ENCODE peak calls at places on chromosome 16, in six cellular contexts. One of them, this sample, is unnamed.

GRCh38 chr16:54628796-54629625 is 301.7 kb upstream of the IRX5 start:
- DNase-seq in GM23338: no peak
- DNase-seq in WTC11: no peak
- DNase-seq in H1: no peak
- DNase-seq in K562: no peak
- DNase-seq in HepG2: peak
- DNase-seq in this sample: no peak

GRCh38 chr16:78506372-78507193 is 407.1 kb downstream of the WWOX start:
- DNase-seq in GM23338: no peak
- DNase-seq in WTC11: no peak
- DNase-seq in H1: no peak
- DNase-seq in K562: no peak
- DNase-seq in HepG2: peak
- DNase-seq in this sample: no peak

GRCh38 chr16:47888142-47888541 is 267.7 kb downstream of the ABCC12 start:
- DNase-seq in GM23338: peak
- DNase-seq in WTC11: no peak
- DNase-seq in H1: no peak
- DNase-seq in K562: no peak
- DNase-seq in HepG2: peak
- DNase-seq in this sample: no peak

GRCh38 chr16:62548095-62548494 is 511.9 kb upstream of the CDH8 start:
- DNase-seq in GM23338: peak
- DNase-seq in WTC11: peak
- DNase-seq in H1: no peak
- DNase-seq in K562: no peak
- DNase-seq in HepG2: no peak
- DNase-seq in this sample: no peak

GRCh38 chr16:25912321-25912720 is 220.6 kb downstream of the HS3ST4 start:
- DNase-seq in GM23338: no peak
- DNase-seq in WTC11: no peak
- DNase-seq in H1: no peak
- DNase-seq in K562: no peak
- DNase-seq in HepG2: no peak
- DNase-seq in this sample: no peak

GRCh38 chr16:2432801-2433505 is 3.7 kb downstream of the CCNF start:
- DNase-seq in GM23338: no peak
- DNase-seq in WTC11: no peak
- DNase-seq in H1: no peak
- DNase-seq in K562: no peak
- DNase-seq in HepG2: no peak
- DNase-seq in this sample: no peak

GRCh38 chr16:68893710-68894705 is 50.7 kb downstream of the TANGO6 start:
- DNase-seq in GM23338: peak
- DNase-seq in WTC11: peak
- DNase-seq in H1: peak
- DNase-seq in K562: no peak
- DNase-seq in HepG2: peak
- DNase-seq in this sample: no peak

GRCh38 chr16:11105038-11105903 is 150.7 kb downstream of the SOCS1 start:
- DNase-seq in GM23338: no peak
- DNase-seq in WTC11: no peak
- DNase-seq in H1: no peak
- DNase-seq in K562: peak
- DNase-seq in HepG2: peak
- DNase-seq in this sample: peak

GRCh38 chr16:5649762-5650445 is 552.3 kb upstream of the EEF2KMT start:
- DNase-seq in GM23338: peak
- DNase-seq in WTC11: no peak
- DNase-seq in H1: no peak
- DNase-seq in K562: no peak
- DNase-seq in HepG2: no peak
- DNase-seq in this sample: no peak

GRCh38 chr16:49952386-49952785 is 72.6 kb upstream of the CNEP1R1 start:
- DNase-seq in GM23338: no peak
- DNase-seq in WTC11: no peak
- DNase-seq in H1: no peak
- DNase-seq in K562: no peak
- DNase-seq in HepG2: no peak
- DNase-seq in this sample: no peak

GRCh38 chr16:23384878-23385277 is 68.1 kb downstream of the COG7 start:
- DNase-seq in GM23338: no peak
- DNase-seq in WTC11: no peak
- DNase-seq in H1: no peak
- DNase-seq in K562: no peak
- DNase-seq in HepG2: no peak
- DNase-seq in this sample: no peak

GRCh38 chr16:87133966-87134945 is 182.9 kb downstream of the C16orf95 start:
- DNase-seq in GM23338: no peak
- DNase-seq in WTC11: no peak
- DNase-seq in H1: no peak
- DNase-seq in K562: no peak
- DNase-seq in HepG2: no peak
- DNase-seq in this sample: no peak

GRCh38 chr16:50616883-50617629 is 64.1 kb downstream of the SNX20 start:
- DNase-seq in GM23338: peak
- DNase-seq in WTC11: no peak
- DNase-seq in H1: no peak
- DNase-seq in K562: no peak
- DNase-seq in HepG2: peak
- DNase-seq in this sample: no peak

GRCh38 chr16:2296662-2297505 is 29.0 kb upstream of the RNPS1 start:
- DNase-seq in GM23338: peak
- DNase-seq in WTC11: peak
- DNase-seq in H1: peak
- DNase-seq in K562: peak
- DNase-seq in HepG2: peak
- DNase-seq in this sample: no peak

GRCh38 chr16:56817056-56817455 is 48.0 kb upstream of the SLC12A3 start:
- DNase-seq in GM23338: no peak
- DNase-seq in WTC11: no peak
- DNase-seq in H1: no peak
- DNase-seq in K562: no peak
- DNase-seq in HepG2: no peak
- DNase-seq in this sample: no peak

GRCh38 chr16:79437764-79438728 is 162.5 kb downstream of the MAF start:
- DNase-seq in GM23338: peak
- DNase-seq in WTC11: peak
- DNase-seq in H1: peak
- DNase-seq in K562: no peak
- DNase-seq in HepG2: no peak
- DNase-seq in this sample: no peak

GRCh38 chr16:73033271-73033998 is 14.5 kb downstream of the ZFHX3 start:
- DNase-seq in GM23338: peak
- DNase-seq in WTC11: peak
- DNase-seq in H1: peak
- DNase-seq in K562: no peak
- DNase-seq in HepG2: no peak
- DNase-seq in this sample: no peak

GRCh38 chr16:78058165-78058564 is 35.8 kb downstream of the CLEC3A start:
- DNase-seq in GM23338: no peak
- DNase-seq in WTC11: no peak
- DNase-seq in H1: no peak
- DNase-seq in K562: no peak
- DNase-seq in HepG2: no peak
- DNase-seq in this sample: no peak

GRCh38 chr16:83441523-83441922 is 366.3 kb upstream of the HSBP1 start:
- DNase-seq in GM23338: no peak
- DNase-seq in WTC11: no peak
- DNase-seq in H1: no peak
- DNase-seq in K562: no peak
- DNase-seq in HepG2: no peak
- DNase-seq in this sample: no peak

GRCh38 chr16:54285414-54286066 is 1.0 kb downstream of the IRX3 start:
- DNase-seq in GM23338: peak
- DNase-seq in WTC11: peak
- DNase-seq in H1: no peak
- DNase-seq in K562: no peak
- DNase-seq in HepG2: peak
- DNase-seq in this sample: no peak

GRCh38 chr16:84109598-84110325 is 7.0 kb downstream of the MBTPS1 start:
- DNase-seq in GM23338: no peak
- DNase-seq in WTC11: no peak
- DNase-seq in H1: no peak
- DNase-seq in K562: no peak
- DNase-seq in HepG2: no peak
- DNase-seq in this sample: no peak

GRCh38 chr16:4467916-4468315 is 6.5 kb downstream of the NMRAL1 start:
- DNase-seq in GM23338: no peak
- DNase-seq in WTC11: no peak
- DNase-seq in H1: no peak
- DNase-seq in K562: no peak
- DNase-seq in HepG2: no peak
- DNase-seq in this sample: no peak

GRCh38 chr16:87076950-87077749 is 240.0 kb downstream of the C16orf95 start:
- DNase-seq in GM23338: peak
- DNase-seq in WTC11: peak
- DNase-seq in H1: peak
- DNase-seq in K562: peak
- DNase-seq in HepG2: peak
- DNase-seq in this sample: no peak

GRCh38 chr16:75382611-75383010 is 50.7 kb downstream of the CFDP1 start:
- DNase-seq in GM23338: no peak
- DNase-seq in WTC11: no peak
- DNase-seq in H1: no peak
- DNase-seq in K562: no peak
- DNase-seq in HepG2: no peak
- DNase-seq in this sample: no peak

GRCh38 chr16:88348377-88349152 is 34.2 kb upstream of the ZNF469 start:
- DNase-seq in GM23338: no peak
- DNase-seq in WTC11: no peak
- DNase-seq in H1: no peak
- DNase-seq in K562: peak
- DNase-seq in HepG2: no peak
- DNase-seq in this sample: no peak

GRCh38 chr16:11629071-11630030 is 38.9 kb upstream of the SNN start:
- DNase-seq in GM23338: no peak
- DNase-seq in WTC11: no peak
- DNase-seq in H1: no peak
- DNase-seq in K562: no peak
- DNase-seq in HepG2: no peak
- DNase-seq in this sample: no peak

GRCh38 chr16:49280022-49280741 is 1.5 kb downstream of the CBLN1 start:
- DNase-seq in GM23338: peak
- DNase-seq in WTC11: peak
- DNase-seq in H1: peak
- DNase-seq in K562: no peak
- DNase-seq in HepG2: no peak
- DNase-seq in this sample: no peak

GRCh38 chr16:24851700-24852099 is 5.9 kb downstream of the SLC5A11 start:
- DNase-seq in GM23338: no peak
- DNase-seq in WTC11: no peak
- DNase-seq in H1: no peak
- DNase-seq in K562: no peak
- DNase-seq in HepG2: no peak
- DNase-seq in this sample: no peak

GRCh38 chr16:85369741-85370528 is 243.2 kb upstream of the GSE1 start:
- DNase-seq in GM23338: peak
- DNase-seq in WTC11: peak
- DNase-seq in H1: peak
- DNase-seq in K562: peak
- DNase-seq in HepG2: peak
- DNase-seq in this sample: no peak
- TF ChIP-seq CREB1 in GM23338: no peak
- TF ChIP-seq CREB1 in WTC11: no peak
- TF ChIP-seq CREB1 in H1: no peak
- TF ChIP-seq CREB1 in K562: no peak
- TF ChIP-seq CREB1 in HepG2: no peak
- TF ChIP-seq CREB1 in this sample: no peak

GRCh38 chr16:31484491-31485171 is 1.7 kb downstream of the SLC5A2 start:
- DNase-seq in GM23338: peak
- DNase-seq in WTC11: peak
- DNase-seq in H1: no peak
- DNase-seq in K562: peak
- DNase-seq in HepG2: peak
- DNase-seq in this sample: no peak
- TF ChIP-seq CREB1 in GM23338: no peak
- TF ChIP-seq CREB1 in WTC11: no peak
- TF ChIP-seq CREB1 in H1: no peak
- TF ChIP-seq CREB1 in K562: no peak
- TF ChIP-seq CREB1 in HepG2: no peak
- TF ChIP-seq CREB1 in this sample: no peak

DNA sequence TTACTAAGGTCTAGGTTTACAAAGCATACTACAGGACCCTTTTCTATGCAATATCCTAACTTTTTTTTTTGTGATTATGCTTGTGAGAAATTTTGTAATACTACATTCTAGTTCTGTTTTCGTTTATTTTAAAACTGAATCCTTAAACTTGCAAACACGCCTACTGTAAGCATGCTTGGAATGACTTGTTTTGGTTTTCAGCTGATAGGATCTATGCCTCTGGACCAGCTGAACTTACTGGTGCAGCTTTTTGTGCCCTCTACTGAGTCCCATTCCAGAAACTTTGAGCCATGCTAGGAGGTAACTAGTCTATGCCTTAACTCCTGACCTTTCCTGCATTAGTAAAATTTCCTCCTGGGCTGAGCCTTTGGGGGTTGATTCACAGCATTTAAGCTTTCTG is 6.0 kb downstream of the PDP2 start:
- DNase-seq in GM23338: no peak
- DNase-seq in WTC11: no peak
- DNase-seq in H1: no peak
- DNase-seq in K562: no peak
- DNase-seq in HepG2: no peak
- DNase-seq in this sample: no peak
- TF ChIP-seq CREB1 in GM23338: no peak
- TF ChIP-seq CREB1 in WTC11: no peak
- TF ChIP-seq CREB1 in H1: no peak
- TF ChIP-seq CREB1 in K562: no peak
- TF ChIP-seq CREB1 in HepG2: no peak
- TF ChIP-seq CREB1 in this sample: no peak

DNA sequence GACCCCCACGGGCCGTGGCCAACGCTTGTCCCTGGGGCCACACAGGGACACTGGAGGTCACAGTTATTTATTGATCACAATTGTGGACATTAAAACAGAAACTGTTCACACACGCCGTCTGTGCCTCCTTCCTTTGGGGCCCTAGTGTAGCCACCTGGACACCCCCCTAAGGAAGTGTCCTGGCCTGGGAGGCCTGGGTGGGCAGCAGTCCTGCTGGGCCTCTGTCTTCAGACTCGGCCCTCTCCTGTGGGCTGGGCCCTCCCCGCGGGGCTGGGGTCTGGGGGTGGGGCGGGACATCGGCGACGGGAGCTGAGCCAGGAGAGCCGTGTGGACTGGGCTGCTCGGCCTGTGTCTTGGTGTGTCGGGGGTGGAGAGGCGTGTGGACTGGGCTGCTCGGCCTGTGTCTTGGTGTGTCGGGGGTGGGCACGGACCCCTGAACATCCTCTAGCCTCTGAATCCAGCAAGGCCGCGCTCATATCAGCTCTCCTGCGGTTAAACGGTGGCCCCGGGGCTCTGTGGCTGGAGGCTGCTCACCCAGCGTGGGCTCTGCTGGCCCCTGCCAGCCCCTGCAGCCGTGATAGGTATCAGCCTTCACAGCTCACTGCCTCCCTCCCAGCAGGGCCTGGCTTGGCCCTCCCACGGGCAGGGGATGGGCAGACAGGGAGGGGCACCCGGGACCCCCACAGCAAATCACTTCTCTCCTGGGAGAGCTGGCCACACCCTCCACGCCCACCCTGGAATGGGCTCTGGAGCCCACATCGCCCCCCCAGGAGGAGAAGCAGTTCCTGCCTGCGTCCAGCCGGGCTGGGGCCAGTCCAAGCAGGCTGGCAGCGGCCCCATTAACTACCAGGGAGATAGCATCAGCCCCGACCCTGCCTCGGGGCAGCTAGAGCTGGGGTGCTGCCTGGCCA is 1.1 kb upstream of the NHLRC4 start:
- DNase-seq in GM23338: no peak
- DNase-seq in WTC11: no peak
- DNase-seq in H1: no peak
- DNase-seq in K562: peak
- DNase-seq in HepG2: no peak
- DNase-seq in this sample: no peak
- TF ChIP-seq CREB1 in GM23338: no peak
- TF ChIP-seq CREB1 in WTC11: no peak
- TF ChIP-seq CREB1 in H1: no peak
- TF ChIP-seq CREB1 in K562: no peak
- TF ChIP-seq CREB1 in HepG2: no peak
- TF ChIP-seq CREB1 in this sample: no peak